ENCODE peak calls at places on chromosomes 2 and 18, in seven cellular contexts. C is IMR-90, X is H9, Z is trophoblast cell, P is mesendoderm, N is mesenchymal stem cell, R is H1. S is an unnamed sample.

GRCh38 chr2:216666461-216667233 is 28.7 kb downstream of the IGFBP5 start:
- DNase-seq in R (peak; percentile 71), P (peak; percentile 94), Z (peak; percentile 93), X (peak; percentile 91), C (peak; percentile 71), N (peak; percentile 72), S (peak; percentile 82)

GRCh38 chr18:14189858-14190257 is 57.6 kb upstream of the ZNF519 start:
- DNase-seq in P (no peak), N (no peak), C (no peak), X (no peak), Z (no peak), R (no peak), S (no peak)

GRCh38 chr2:231680992-231681852 is 27.1 kb upstream of the PTMA start:
- DNase-seq in P (peak; percentile 89), X (peak; percentile 92), R (no peak), Z (peak; percentile 70), C (peak; percentile 82), N (peak; percentile 83), S (peak; percentile 87)

GRCh38 chr2:32450851-32451250 is 94.0 kb downstream of the BIRC6 start:
- DNase-seq in X (no peak), N (no peak), Z (no peak), R (no peak), C (peak; percentile 16), P (no peak), S (no peak)

GRCh38 chr2:218003265-218003950 is 613 bp upstream of the TNS1 start:
- DNase-seq in Z (no peak), C (peak; percentile 55), P (no peak), X (no peak), R (no peak), N (no peak), S (no peak)

GRCh38 chr2:29583548-29584121 is 337.8 kb downstream of the ALK start:
- DNase-seq in R (no peak), N (no peak), P (no peak), X (no peak), Z (no peak), C (no peak), S (no peak)

GRCh38 chr2:44358498-44358897 is 2.8 kb downstream of the PREPL start:
- DNase-seq in X (no peak), P (peak; percentile 37), N (no peak), Z (no peak), R (no peak), C (peak; percentile 70), S (no peak)

GRCh38 chr2:178279142-178279541 is 84.8 kb downstream of the OSBPL6 start:
- DNase-seq in P (peak; percentile 60), X (no peak), N (peak; percentile 90), R (peak; percentile 15), C (peak; percentile 93), Z (peak; percentile 83), S (peak; percentile 42)

GRCh38 chr2:126513033-126513432 is 142.9 kb upstream of the GYPC start:
- DNase-seq in R (no peak), X (no peak), Z (no peak), N (peak; percentile 78), P (peak; percentile 77), C (peak; percentile 14), S (no peak)

GRCh38 chr2:24820598-24821432 is 27.6 kb downstream of the CENPO start:
- DNase-seq in C (no peak), N (no peak), P (peak; percentile 56), X (no peak), R (no peak), Z (no peak), S (no peak)

GRCh38 chr2:223601932-223602676 is at the start of gene SCG2:
- DNase-seq in X (peak; percentile 78), C (peak; percentile 96), P (peak; percentile 78), R (peak; percentile 47), N (peak; percentile 92), Z (peak; percentile 63), S (peak; percentile 64)

GRCh38 chr2:172232638-172233253 is 130.0 kb upstream of the DLX2 start:
- DNase-seq in C (peak; percentile 62), P (no peak), X (peak; percentile 3), R (no peak), Z (no peak), N (peak; percentile 71), S (no peak)

GRCh38 chr2:25521665-25522387 is 151.6 kb downstream of the DTNB start:
- DNase-seq in Z (peak; percentile 78), C (peak; percentile 81), P (peak; percentile 54), N (peak; percentile 84), R (no peak), X (no peak), S (peak; percentile 26)

GRCh38 chr2:202643012-202643858 is 8.5 kb downstream of the FAM117B start:
- DNase-seq in X (no peak), C (no peak), P (no peak), R (no peak), Z (no peak), N (peak; percentile 7), S (no peak)

GRCh38 chr2:96874099-96874831 is 4.4 kb upstream of the SEMA4C start:
- DNase-seq in Z (peak; percentile 44), P (no peak), R (no peak), C (no peak), N (no peak), X (no peak), S (no peak)

GRCh38 chr18:23003289-23003688 is 70.2 kb downstream of the RBBP8 start:
- DNase-seq in C (no peak), P (no peak), Z (no peak), R (no peak), X (no peak), N (no peak), S (no peak)

DNA sequence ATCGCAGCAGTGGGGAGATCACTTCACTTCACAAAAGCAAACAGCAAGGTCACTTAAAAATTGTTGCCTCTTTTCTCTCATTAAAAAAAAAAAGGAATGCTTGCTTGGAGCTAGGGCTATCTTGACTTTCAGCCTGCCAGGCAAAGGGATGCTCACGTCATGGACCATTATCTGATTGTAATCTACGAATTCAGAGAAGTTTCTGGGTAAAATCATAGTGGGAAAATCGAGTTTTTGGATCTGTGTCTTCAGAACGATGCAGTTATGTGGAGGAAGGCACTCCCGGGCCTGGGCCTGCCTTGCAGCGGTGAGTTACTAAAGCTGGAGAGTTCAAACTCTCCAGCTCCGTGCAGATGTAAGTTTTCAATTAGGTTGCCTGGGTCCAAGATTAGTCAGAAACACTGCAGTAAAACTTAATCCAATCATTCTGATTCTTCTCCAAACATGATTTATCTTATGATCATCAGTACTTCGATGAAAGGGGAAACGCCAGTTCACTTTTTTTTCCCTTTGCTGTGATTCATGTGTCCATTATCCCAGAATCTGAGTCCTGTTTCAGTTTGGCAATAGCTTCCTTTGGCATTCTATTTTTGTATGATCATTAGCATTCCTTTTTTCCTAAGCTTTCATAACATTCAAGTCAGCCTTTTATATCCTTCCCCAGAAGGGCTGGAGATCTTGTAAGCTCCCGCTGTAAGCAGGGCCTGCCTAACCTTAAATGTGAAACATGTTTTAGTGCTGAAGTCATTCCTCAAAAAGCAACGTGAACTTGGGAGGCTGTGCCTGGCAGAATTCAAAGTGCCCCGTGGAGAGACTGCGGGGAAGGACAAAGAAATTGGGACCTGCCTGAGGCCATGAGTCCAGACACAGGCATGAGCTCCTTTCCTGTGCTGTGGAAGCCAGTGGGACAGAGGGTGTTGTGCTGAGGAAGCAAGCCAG is 119.3 kb upstream of the TWIST2 start:
- DNase-seq in N (peak; percentile 26), P (peak; percentile 89), C (peak; percentile 76), X (no peak), R (peak; percentile 19), Z (peak; percentile 89), S (no peak)
- H2AK5ac ChIP-seq in N (no peak overlapping the region), P (no peak overlapping the region), C (peak overlapping the region; percentile 28), X (no peak overlapping the region), R (no peak overlapping the region), Z (no peak overlapping the region), S (no peak overlapping the region)

GRCh38 chr2:53437371-53437770 is 330.2 kb upstream of the CHAC2 start:
- DNase-seq in X (no peak), R (no peak), C (peak; percentile 21), Z (no peak), N (peak; percentile 12), P (no peak), S (peak; percentile 3)

GRCh38 chr2:53438692-53439091 is 328.9 kb upstream of the CHAC2 start:
- DNase-seq in C (no peak), N (no peak), P (no peak), R (no peak), Z (no peak), X (no peak), S (no peak)

GRCh38 chr2:53435610-53436009 is 332.0 kb upstream of the CHAC2 start:
- DNase-seq in X (no peak), Z (no peak), N (no peak), R (no peak), P (no peak), C (no peak), S (no peak)

GRCh38 chr2:53434487-53434886 is 333.1 kb upstream of the CHAC2 start:
- DNase-seq in C (no peak), P (no peak), R (no peak), X (no peak), N (no peak), Z (no peak), S (no peak)

DNA sequence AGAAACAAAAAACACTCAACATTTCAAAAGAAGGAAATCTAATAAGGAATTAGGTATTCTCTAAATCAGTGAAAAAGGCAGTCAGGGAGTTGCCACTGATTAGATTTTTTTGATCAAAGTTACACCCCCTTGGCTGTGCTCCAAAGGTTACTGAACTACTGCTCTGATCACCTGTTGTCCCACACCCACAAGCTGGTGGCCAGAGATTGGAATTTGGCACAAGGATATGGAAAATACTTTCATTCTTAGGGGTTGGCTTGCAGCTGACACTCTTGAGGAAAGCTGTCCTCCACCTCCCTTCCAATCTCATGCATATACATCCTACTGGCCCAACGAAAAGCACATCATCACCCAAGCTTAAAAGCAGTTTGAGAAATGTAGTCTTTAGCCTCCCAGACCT is 329.5 kb upstream of the CHAC2 start:
- DNase-seq in Z (no peak), R (no peak), P (no peak), N (no peak), X (no peak), C (no peak), S (no peak)
- H2AK5ac ChIP-seq in Z (no peak overlapping the region), R (no peak overlapping the region), P (no peak overlapping the region), N (no peak overlapping the region), X (no peak overlapping the region), C (no peak overlapping the region), S (no peak overlapping the region)

GRCh38 chr2:8934338-8934737 is 69.1 kb downstream of the MBOAT2 start:
- DNase-seq in C (no peak), P (no peak), R (no peak), X (no peak), Z (no peak), N (no peak), S (no peak)
- H2AK5ac ChIP-seq in C (no peak overlapping the region), P (no peak overlapping the region), R (no peak overlapping the region), X (no peak overlapping the region), Z (no peak overlapping the region), N (no peak overlapping the region), S (no peak overlapping the region)

GRCh38 chr2:50398101-50398500 is 633.8 kb downstream of the NRXN1 start:
- DNase-seq in X (no peak), P (no peak), Z (no peak), N (no peak), C (no peak), R (no peak), S (no peak)

GRCh38 chr2:50391553-50391952 is 640.4 kb downstream of the NRXN1 start:
- DNase-seq in P (no peak), X (no peak), Z (no peak), R (no peak), C (no peak), N (no peak), S (no peak)

GRCh38 chr2:50396301-50396637 is 635.7 kb downstream of the NRXN1 start:
- DNase-seq in C (no peak), P (no peak), N (no peak), X (no peak), R (no peak), Z (no peak), S (no peak)

GRCh38 chr2:50392185-50392584 is 639.7 kb downstream of the NRXN1 start:
- DNase-seq in R (no peak), C (no peak), Z (no peak), X (no peak), N (no peak), P (no peak), S (no peak)

GRCh38 chr2:50395510-50396300 is 636.2 kb downstream of the NRXN1 start:
- DNase-seq in P (peak; percentile 30), R (no peak), X (no peak), C (no peak), N (peak; percentile 14), Z (no peak), S (no peak)
- H2AK5ac ChIP-seq in P (no peak overlapping the region), R (no peak overlapping the region), X (no peak overlapping the region), C (no peak overlapping the region), N (no peak overlapping the region), Z (no peak overlapping the region), S (no peak overlapping the region)